ENCODE peak calls at places on chromosomes 4 and X, in four cellular contexts. One of them, this sample, is unnamed.

GRCh38 chr4:143819029-143819428 is 86.3 kb downstream of the GYPE start:
- DNase-seq in left kidney: no peak
- DNase-seq in iPS DF 19.7: no peak
- DNase-seq in upper lobe of right lung: no peak
- DNase-seq in this sample: no peak

GRCh38 chr4:169315530-169316306 is 45.0 kb upstream of the SH3RF1 start:
- DNase-seq in iPS DF 19.7: no peak
- DNase-seq in left kidney: peak
- DNase-seq in upper lobe of right lung: no peak
- DNase-seq in this sample: no peak

GRCh38 chr4:64713256-64713840 is 304.1 kb upstream of the TECRL start:
- DNase-seq in upper lobe of right lung: no peak
- DNase-seq in left kidney: peak
- DNase-seq in iPS DF 19.7: no peak
- DNase-seq in this sample: peak

GRCh38 chr4:1644906-1645657 is 39.0 kb downstream of the FAM53A start:
- DNase-seq in iPS DF 19.7: no peak
- DNase-seq in left kidney: peak
- DNase-seq in upper lobe of right lung: peak
- DNase-seq in this sample: peak

GRCh38 chrX:131264053-131264452 is 25.1 kb downstream of the IGSF1 start:
- DNase-seq in upper lobe of right lung: no peak
- DNase-seq in iPS DF 19.7: no peak
- DNase-seq in left kidney: no peak
- DNase-seq in this sample: no peak

GRCh38 chr4:183173580-183174526 is 74.8 kb downstream of the WWC2 start:
- DNase-seq in upper lobe of right lung: no peak
- DNase-seq in iPS DF 19.7: no peak
- DNase-seq in left kidney: no peak
- DNase-seq in this sample: no peak

GRCh38 chr4:107153956-107154355 is 117.8 kb upstream of the DKK2 start:
- DNase-seq in iPS DF 19.7: no peak
- DNase-seq in left kidney: no peak
- DNase-seq in upper lobe of right lung: no peak
- DNase-seq in this sample: no peak

GRCh38 chr4:158850800-158851644 is 82.2 kb downstream of the FNIP2 start:
- DNase-seq in left kidney: peak
- DNase-seq in iPS DF 19.7: no peak
- DNase-seq in upper lobe of right lung: no peak
- DNase-seq in this sample: no peak

GRCh38 chr4:21447320-21448055 is 501.1 kb downstream of the KCNIP4 start:
- DNase-seq in upper lobe of right lung: no peak
- DNase-seq in iPS DF 19.7: no peak
- DNase-seq in left kidney: no peak
- DNase-seq in this sample: no peak

GRCh38 chr4:184114431-184114830 is 103.2 kb downstream of the ENPP6 start:
- DNase-seq in iPS DF 19.7: no peak
- DNase-seq in left kidney: no peak
- DNase-seq in upper lobe of right lung: no peak
- DNase-seq in this sample: no peak

GRCh38 chr4:107468812-107469211 is 251.2 kb downstream of the PAPSS1 start:
- DNase-seq in iPS DF 19.7: no peak
- DNase-seq in left kidney: no peak
- DNase-seq in upper lobe of right lung: no peak
- DNase-seq in this sample: no peak

GRCh38 chrX:84133023-84133422 is 55.0 kb downstream of the RPS6KA6 start:
- DNase-seq in upper lobe of right lung: no peak
- DNase-seq in iPS DF 19.7: no peak
- DNase-seq in left kidney: peak
- DNase-seq in this sample: no peak

GRCh38 chrX:86002076-86002896 is 45.1 kb downstream of the CHM start:
- DNase-seq in upper lobe of right lung: peak
- DNase-seq in left kidney: peak
- DNase-seq in iPS DF 19.7: no peak
- DNase-seq in this sample: no peak

GRCh38 chr4:92265066-92265465 is 38.7 kb upstream of the GRID2 start:
- DNase-seq in left kidney: peak
- DNase-seq in upper lobe of right lung: no peak
- DNase-seq in iPS DF 19.7: no peak
- DNase-seq in this sample: no peak

GRCh38 chr4:138405934-138406567 is 163.9 kb upstream of the SLC7A11 start:
- DNase-seq in left kidney: no peak
- DNase-seq in upper lobe of right lung: no peak
- DNase-seq in iPS DF 19.7: no peak
- DNase-seq in this sample: no peak

GRCh38 chrX:120857240-120857639 is 18.4 kb downstream of the CT47B1 start:
- DNase-seq in upper lobe of right lung: no peak
- DNase-seq in iPS DF 19.7: peak
- DNase-seq in left kidney: no peak
- DNase-seq in this sample: no peak

GRCh38 chr4:167265231-167265630 is 30.9 kb upstream of the SPOCK3 start:
- DNase-seq in upper lobe of right lung: no peak
- DNase-seq in left kidney: no peak
- DNase-seq in iPS DF 19.7: no peak
- DNase-seq in this sample: no peak

GRCh38 chrX:7159132-7159861 is 11.3 kb upstream of the PUDP start:
- DNase-seq in upper lobe of right lung: no peak
- DNase-seq in iPS DF 19.7: no peak
- DNase-seq in left kidney: no peak
- DNase-seq in this sample: no peak

GRCh38 chr4:171186700-171187099 is 626.5 kb upstream of the GALNTL6 start:
- DNase-seq in left kidney: no peak
- DNase-seq in upper lobe of right lung: no peak
- DNase-seq in iPS DF 19.7: no peak
- DNase-seq in this sample: no peak

GRCh38 chr4:177569443-177569842 is 127.2 kb upstream of the AGA start:
- DNase-seq in iPS DF 19.7: no peak
- DNase-seq in left kidney: no peak
- DNase-seq in upper lobe of right lung: no peak
- DNase-seq in this sample: no peak